ENCODE peak calls at places on chromosomes 12 and 14, in four cellular contexts. A is dorsolateral prefrontal cortex, B is B cell, D is choroid plexus epithelial cell. K is an unnamed sample.
A peak's percentile ranks its signal among the peaks of the same experiment; 100 is the strongest.

GRCh38 chr14:23436327-23437141 is 1.1 kb upstream of the MYH7 start:
- DNase-seq in B (no peak), A (peak; percentile 66), D (no peak), K (peak; percentile 70)

GRCh38 chr12:69966839-69967238 is 141.8 kb downstream of the MYRFL start:
- DNase-seq in D (peak; percentile 19), B (no peak), A (no peak), K (no peak)

GRCh38 chr14:69287096-69287991 is 27.4 kb downstream of the GALNT16 start:
- DNase-seq in D (peak; percentile 49), A (no peak), B (no peak), K (no peak)

GRCh38 chr12:115155665-115156645 is 472.0 kb upstream of the TBX3 start:
- DNase-seq in D (peak; percentile 77), A (no peak), B (no peak), K (no peak)

GRCh38 chr12:124308741-124309140 is 13.8 kb downstream of the RFLNA start:
- DNase-seq in D (no peak), B (no peak), A (no peak), K (no peak)

GRCh38 chr12:124191024-124191359 is 103.9 kb upstream of the RFLNA start:
- DNase-seq in A (no peak), B (no peak), D (no peak), K (no peak)

GRCh38 chr14:62187265-62187664 is 425.0 kb downstream of the SNAPC1 start:
- DNase-seq in A (no peak), B (no peak), D (no peak), K (no peak)

GRCh38 chr14:32560213-32560857 is 231.2 kb downstream of the AKAP6 start:
- DNase-seq in A (peak; percentile 57), D (peak; percentile 93), B (peak; percentile 25), K (no peak)

GRCh38 chr14:36020120-36021029 is 156.1 kb downstream of the PTCSC3 start:
- DNase-seq in A (no peak), B (no peak), D (no peak), K (no peak)

GRCh38 chr12:109596418-109597244 is 23.0 kb downstream of the MVK start:
- DNase-seq in D (no peak), A (no peak), B (no peak), K (no peak)

GRCh38 chr12:84766375-84766774 is 146.2 kb downstream of the SLC6A15 start:
- DNase-seq in B (no peak), D (no peak), A (no peak), K (no peak)

GRCh38 chr14:96202441-96203094 is 2.1 kb upstream of the BDKRB2 start:
- DNase-seq in D (no peak), B (no peak), A (no peak), K (no peak)

GRCh38 chr14:50887476-50887875 is 15.6 kb downstream of the ABHD12B start:
- DNase-seq in B (no peak), D (no peak), A (no peak), K (no peak)

GRCh38 chr14:77760381-77761204 is at the start of gene SNW1:
- DNase-seq in B (peak; percentile 94), A (peak; percentile 97), D (peak; percentile 73), K (peak; percentile 81)

GRCh38 chr12:69623970-69624369 is 13.3 kb upstream of the LRRC10 start:
- DNase-seq in B (no peak), D (no peak), A (peak; percentile 39), K (no peak)

GRCh38 chr14:101062065-101062450 is 158.5 kb upstream of the RTL1 start:
- DNase-seq in A (peak; percentile 30), D (no peak), B (no peak), K (no peak)

GRCh38 chr12:84166812-84167211 is 745.8 kb downstream of the SLC6A15 start:
- DNase-seq in D (no peak), A (no peak), B (no peak), K (no peak)

GRCh38 chr14:101044741-101045140 is 141.2 kb upstream of the RTL1 start:
- DNase-seq in A (no peak), B (no peak), D (no peak), K (no peak)

GRCh38 chr12:15538881-15539280 is 216.6 kb downstream of the PTPRO start:
- DNase-seq in B (no peak), D (no peak), A (no peak), K (no peak)

GRCh38 chr14:55374771-55375170 is 36.9 kb downstream of the ATG14 start:
- DNase-seq in D (no peak), B (no peak), A (no peak), K (no peak)

GRCh38 chr14:31205681-31206535 is 1.7 kb downstream of the HECTD1 start:
- DNase-seq in D (peak; percentile 87), A (no peak), B (peak; percentile 18), K (no peak)

GRCh38 chr14:44081146-44081545 is 425.9 kb downstream of the FSCB start:
- DNase-seq in B (no peak), A (no peak), D (no peak), K (no peak)

GRCh38 chr14:88426271-88426670 is 40.8 kb downstream of the SPATA7 start:
- DNase-seq in A (no peak), B (no peak), D (peak; percentile 27), K (no peak)

GRCh38 chr12:124914392-124915248 is at the start of gene UBC:
- DNase-seq in D (peak; percentile 97), B (peak; percentile 95), A (peak; percentile 93), K (no peak)

GRCh38 chr14:88352299-88353097 is 29.4 kb upstream of the KCNK10 start:
- DNase-seq in B (no peak), D (no peak), A (no peak), K (no peak)

GRCh38 chr14:99726538-99727095 is 42.5 kb downstream of the CYP46A1 start:
- DNase-seq in D (no peak), B (no peak), A (peak; percentile 14), K (no peak)

GRCh38 chr12:27055966-27056365 is 26.4 kb downstream of the C12orf71 start:
- DNase-seq in A (no peak), D (no peak), B (no peak), K (no peak)

GRCh38 chr14:69631509-69631908 is 20.1 kb downstream of the SUSD6 start:
- DNase-seq in A (no peak), D (peak; percentile 42), B (no peak), K (no peak)

GRCh38 chr12:23555180-23555784 is 394.2 kb downstream of the SOX5 start:
- DNase-seq in A (no peak), D (no peak), B (no peak), K (no peak)

GRCh38 chr14:101882141-101882935 is 82.0 kb upstream of the DYNC1H1 start:
- DNase-seq in A (no peak), D (no peak), B (no peak), K (no peak)

DNA sequence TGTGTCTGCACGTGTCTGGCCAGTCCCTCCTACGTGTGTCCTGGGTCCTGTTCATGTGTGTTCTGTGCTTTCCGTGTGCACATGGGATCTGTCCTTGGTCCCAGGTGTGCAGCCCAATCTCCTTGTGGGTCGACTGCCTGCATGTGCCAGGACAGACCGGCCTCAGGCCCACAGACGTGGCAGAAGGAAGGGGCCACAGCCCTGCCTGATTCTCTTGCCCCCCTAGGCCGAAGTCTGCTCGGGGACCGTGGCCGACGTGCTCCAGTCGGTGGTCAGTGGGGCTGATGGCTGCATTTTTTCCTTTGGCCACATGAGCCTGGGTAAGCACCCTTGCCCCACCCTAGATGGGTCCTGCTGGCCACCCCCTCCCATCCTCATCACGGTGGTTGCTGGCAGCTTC is 34.0 kb downstream of the KIF26A start:
- DNase-seq in D (no peak), B (no peak), A (no peak), K (no peak)
- TF ChIP-seq CTCF in D (no peak), B (no peak), A (no peak), K (no peak)

GRCh38 chr14:37559386-37559785 is 35.7 kb downstream of the FOXA1 start:
- DNase-seq in D (peak; percentile 57), B (no peak), A (no peak), K (no peak)
- TF ChIP-seq CTCF in D (no peak), B (no peak), A (no peak), K (no peak)

GRCh38 chr14:104752735-104753527 is at the start of gene SIVA1:
- DNase-seq in A (peak; percentile 99), D (peak; percentile 99), B (peak; percentile 100), K (peak; percentile 97)
- TF ChIP-seq CTCF in A (peak; percentile 34), D (no peak), B (no peak), K (no peak)

GRCh38 chr12:96719671-96720362 is 187.2 kb upstream of the NEDD1 start:
- DNase-seq in D (peak; percentile 66), B (peak; percentile 32), A (no peak), K (no peak)

GRCh38 chr12:96720363-96720705 is 186.7 kb upstream of the NEDD1 start:
- DNase-seq in B (peak; percentile 19), A (no peak), D (no peak), K (no peak)
- TF ChIP-seq CTCF in B (no peak), A (no peak), D (peak; percentile 21), K (no peak)

K was measured in D721Med.